ENCODE peak calls at places on chromosomes 12 and 14, in six cellular contexts. B is choroid plexus epithelial cell, Y is A549, R is AG09309, G is thoracic aorta, P is heart left ventricle. X is an unnamed sample.

GRCh38 chr12:69987453-69988102 is 162.6 kb downstream of the MYRFL start:
- DNase-seq in B (peak), Y (peak), R (peak), G (peak), P (no peak), X (peak)

GRCh38 chr12:120760349-120761245 is 35.0 kb downstream of the ACADS start:
- DNase-seq in B (no peak), Y (no peak), R (no peak), G (no peak), P (no peak), X (no peak)

GRCh38 chr12:752673-753400 is 458 bp downstream of the WNK1 start:
- DNase-seq in B (peak), Y (peak), R (no peak), G (no peak), P (peak), X (no peak)

GRCh38 chr14:84988391-84988790 is 541.6 kb upstream of the FLRT2 start:
- DNase-seq in B (no peak), Y (no peak), R (no peak), G (no peak), P (no peak), X (no peak)

GRCh38 chr14:83741269-83741668 is 1788.7 kb upstream of the FLRT2 start:
- DNase-seq in B (no peak), Y (no peak), R (no peak), G (no peak), P (no peak), X (no peak)

GRCh38 chr12:106309671-106310313 is 7.3 kb downstream of the TCP11L2 start:
- DNase-seq in B (peak), Y (no peak), R (peak), G (no peak), P (no peak), X (peak)

GRCh38 chr14:103121846-103122577 is 1.2 kb upstream of the TNFAIP2 start:
- DNase-seq in B (peak), Y (peak), R (no peak), G (no peak), P (peak), X (no peak)

GRCh38 chr12:105218434-105218833 is 17.5 kb downstream of the APPL2 start:
- DNase-seq in B (no peak), Y (no peak), R (no peak), G (no peak), P (no peak), X (no peak)

GRCh38 chr12:124408822-124409517 is 114.1 kb downstream of the RFLNA start:
- DNase-seq in B (no peak), Y (no peak), R (no peak), G (no peak), P (no peak), X (no peak)

GRCh38 chr12:58095002-58095401 is 153.6 kb downstream of the ATP23 start:
- DNase-seq in B (no peak), Y (no peak), R (no peak), G (no peak), P (no peak), X (no peak)

GRCh38 chr12:125533434-125534029 is 468.3 kb downstream of the AACS start:
- DNase-seq in B (no peak), Y (peak), R (no peak), G (no peak), P (no peak), X (no peak)

GRCh38 chr12:39671898-39672875 is 52.6 kb upstream of the ABCD2 start:
- DNase-seq in B (no peak), Y (no peak), R (no peak), G (no peak), P (no peak), X (no peak)

GRCh38 chr12:129614221-129614885 is 289.5 kb downstream of the TMEM132D start:
- DNase-seq in B (peak), Y (no peak), R (no peak), G (no peak), P (no peak), X (no peak)

GRCh38 chr12:62643470-62643869 is 176.8 kb downstream of the MON2 start:
- DNase-seq in B (no peak), Y (no peak), R (no peak), G (no peak), P (no peak), X (no peak)

GRCh38 chr12:12470751-12471300 is 91.8 kb downstream of the DUSP16 start:
- DNase-seq in B (no peak), Y (no peak), R (no peak), G (no peak), P (no peak), X (no peak)

GRCh38 chr14:68874746-68875155 is 81.9 kb upstream of the ZFP36L1 start:
- DNase-seq in B (no peak), Y (no peak), R (no peak), G (no peak), P (no peak), X (no peak)

GRCh38 chr14:22319526-22320352 is 269.3 kb downstream of the DAD1 start:
- DNase-seq in B (peak), Y (peak), R (peak), G (peak), P (no peak), X (no peak)

GRCh38 chr14:99389171-99389826 is 91.4 kb downstream of the SETD3 start:
- DNase-seq in B (peak), Y (peak), R (no peak), G (no peak), P (no peak), X (no peak)

GRCh38 chr12:47835831-47836155 is 16.1 kb upstream of the HDAC7 start:
- DNase-seq in B (no peak), Y (no peak), R (no peak), G (no peak), P (no peak), X (no peak)

GRCh38 chr12:130829391-130830245 is 9.4 kb downstream of the STX2 start:
- DNase-seq in B (no peak), Y (no peak), R (no peak), G (no peak), P (no peak), X (no peak)

GRCh38 chr14:92890830-92891598 is 31.9 kb upstream of the CHGA start:
- DNase-seq in B (no peak), Y (no peak), R (no peak), G (no peak), P (no peak), X (no peak)

GRCh38 chr14:56905282-56905681 is 95.0 kb upstream of the OTX2 start:
- DNase-seq in B (no peak), Y (no peak), R (no peak), G (no peak), P (no peak), X (no peak)

GRCh38 chr12:186006-186625 is 27.8 kb downstream of the SLC6A12 start:
- DNase-seq in B (no peak), Y (no peak), R (no peak), G (no peak), P (peak), X (no peak)

GRCh38 chr12:71865166-71865713 is 25.7 kb downstream of the TBC1D15 start:
- DNase-seq in B (peak), Y (peak), R (peak), G (no peak), P (no peak), X (peak)

GRCh38 chr12:51186465-51186864 is 13.5 kb upstream of the TFCP2 start:
- DNase-seq in B (no peak), Y (no peak), R (no peak), G (no peak), P (no peak), X (no peak)

GRCh38 chr12:126791122-126791521 is 1475.8 kb upstream of the TMEM132C start:
- DNase-seq in B (no peak), Y (no peak), R (no peak), G (no peak), P (no peak), X (no peak)

GRCh38 chr12:66144796-66145754 is 14.5 kb upstream of the LLPH start:
- DNase-seq in B (peak), Y (peak), R (peak), G (no peak), P (no peak), X (no peak)

GRCh38 chr14:32571995-32572866 is 243.1 kb downstream of the AKAP6 start:
- DNase-seq in B (no peak), Y (no peak), R (no peak), G (no peak), P (no peak), X (no peak)

GRCh38 chr12:96108321-96108720 is 72.9 kb upstream of the LTA4H start:
- DNase-seq in B (no peak), Y (peak), R (no peak), G (no peak), P (peak), X (no peak)

GRCh38 chr12:53976823-53977595 is 2.3 kb upstream of the HOTAIR start:
- DNase-seq in B (no peak), Y (no peak), R (no peak), G (no peak), P (no peak), X (no peak)

GRCh38 chr12:53976172-53976822 is 1.5 kb upstream of the HOTAIR start:
- DNase-seq in B (no peak), Y (no peak), R (no peak), G (no peak), P (no peak), X (no peak)

GRCh38 chr12:53975816-53976152 is 1.0 kb upstream of the HOTAIR start:
- DNase-seq in B (no peak), Y (no peak), R (no peak), G (no peak), P (no peak), X (no peak)

GRCh38 chr12:53978477-53979356 is 4.0 kb upstream of the HOTAIR start:
- DNase-seq in B (no peak), Y (peak), R (no peak), G (no peak), P (no peak), X (no peak)

DNA sequence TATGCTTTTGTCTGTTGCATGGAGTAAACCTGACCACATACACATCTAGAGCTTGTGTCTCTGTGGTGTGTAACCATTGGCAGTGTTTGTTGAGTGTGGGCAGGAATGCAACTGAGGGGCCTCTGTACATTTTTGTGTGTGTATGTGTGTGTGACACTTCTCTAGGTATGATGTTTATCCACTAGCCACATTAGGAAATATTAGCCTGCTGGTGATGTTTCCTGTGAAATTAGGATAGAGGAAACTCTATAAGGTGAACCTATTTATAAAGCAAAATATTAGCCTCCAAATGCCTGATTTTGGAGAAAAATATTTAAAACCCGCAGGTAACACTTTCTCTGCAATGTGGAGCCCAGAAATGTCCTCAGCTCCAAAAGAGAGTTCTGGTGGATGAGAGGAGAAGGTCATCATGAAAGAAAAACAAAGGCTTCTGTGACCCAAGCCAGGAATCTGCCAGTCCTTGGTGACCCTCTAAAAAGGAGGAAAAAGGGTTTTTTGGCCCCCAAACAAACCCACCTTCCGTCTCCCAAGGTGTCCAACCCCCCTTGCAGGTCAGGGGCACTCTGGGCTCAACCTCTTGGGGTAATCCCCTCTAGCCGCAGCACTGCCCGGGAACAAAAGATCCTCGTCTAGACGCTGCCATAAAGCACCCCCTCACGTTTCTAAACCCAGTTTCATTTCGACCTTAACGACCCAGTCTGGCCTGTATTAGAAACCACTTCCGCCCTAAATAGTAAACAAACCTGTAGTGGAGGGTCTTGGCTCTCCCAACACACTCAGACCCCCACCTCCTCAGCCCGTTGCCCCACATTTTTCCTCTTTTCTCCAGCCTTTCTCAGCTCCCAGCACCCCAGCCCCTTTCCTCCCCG is 3.1 kb upstream of the HOTAIR start:
- DNase-seq in B (no peak), Y (no peak), R (no peak), G (no peak), P (no peak), X (no peak)
- H3K4me3 ChIP-seq in B (no peak), Y (no peak), R (no peak), G (no peak), P (no peak), X (peak)

GRCh38 chr12:52797529-52797894 is 1.6 kb upstream of the KRT3 start:
- DNase-seq in B (no peak), Y (no peak), R (no peak), G (no peak), P (no peak), X (no peak)

GRCh38 chr12:52799498-52800211 is 3.7 kb upstream of the KRT3 start:
- DNase-seq in B (no peak), Y (no peak), R (no peak), G (no peak), P (no peak), X (no peak)

GRCh38 chr12:52798671-52799497 is 3.0 kb upstream of the KRT3 start:
- DNase-seq in B (peak), Y (peak), R (no peak), G (no peak), P (no peak), X (peak)

GRCh38 chr12:52796839-52797528 is 1.1 kb upstream of the KRT3 start:
- DNase-seq in B (no peak), Y (no peak), R (no peak), G (no peak), P (no peak), X (no peak)

GRCh38 chr12:52798003-52798670 is 2.2 kb upstream of the KRT3 start:
- DNase-seq in B (no peak), Y (no peak), R (no peak), G (no peak), P (no peak), X (peak)
- TF ChIP-seq CTCF in B (no peak), Y (no peak), R (no peak), G (no peak), P (no peak), X (no peak)

DNA sequence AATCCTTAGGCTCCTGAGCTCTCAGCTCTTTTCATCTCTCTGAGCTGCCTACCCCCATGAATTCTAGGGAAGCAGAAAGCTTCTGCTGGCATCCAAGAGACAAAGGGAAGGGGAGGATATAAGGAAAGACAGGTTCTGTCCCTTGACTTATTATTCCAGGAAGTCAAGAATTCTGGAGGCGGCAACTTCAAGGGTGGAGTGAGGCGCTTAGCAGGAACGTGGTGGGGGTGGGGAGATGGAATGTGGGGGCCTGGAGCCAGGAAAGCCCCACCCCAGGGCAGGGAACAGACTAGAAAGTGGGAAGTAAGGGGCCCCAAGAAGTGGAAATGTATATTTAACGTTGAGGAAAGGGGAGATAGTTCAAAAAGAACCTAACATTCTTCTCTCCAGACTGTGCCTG is 1.4 kb downstream of the CALCOCO1 start:
- DNase-seq in B (no peak), Y (no peak), R (no peak), G (no peak), P (no peak), X (no peak)
- H3K4me3 ChIP-seq in B (peak), Y (no peak), R (peak), G (peak), P (peak), X (peak)

GRCh38 chr12:74910831-74911230 is 298.8 kb downstream of the KCNC2 start:
- DNase-seq in B (no peak), Y (no peak), R (no peak), G (no peak), P (no peak), X (no peak)

GRCh38 chr12:74903522-74903921 is 306.1 kb downstream of the KCNC2 start:
- DNase-seq in B (no peak), Y (peak), R (no peak), G (no peak), P (no peak), X (no peak)

GRCh38 chr12:74900232-74900631 is 309.4 kb downstream of the KCNC2 start:
- DNase-seq in B (no peak), Y (no peak), R (no peak), G (no peak), P (no peak), X (no peak)

GRCh38 chr12:74906224-74906623 is 303.4 kb downstream of the KCNC2 start:
- DNase-seq in B (no peak), Y (peak), R (no peak), G (no peak), P (no peak), X (no peak)
- TF ChIP-seq CTCF in B (peak), Y (no peak), R (no peak), G (no peak), P (no peak), X (peak)

GRCh38 chr14:90757452-90757851 is 58.8 kb downstream of the TTC7B start:
- DNase-seq in B (peak), Y (no peak), R (no peak), G (no peak), P (no peak), X (no peak)
- H3K4me3 ChIP-seq in B (no peak), Y (no peak), R (no peak), G (peak), P (no peak), X (no peak)

GRCh38 chr12:6314776-6315175 is 4.3 kb downstream of the PLEKHG6 start:
- DNase-seq in B (no peak), Y (peak), R (no peak), G (no peak), P (no peak), X (no peak)

GRCh38 chr12:6311822-6312528 is 1.5 kb downstream of the PLEKHG6 start:
- DNase-seq in B (no peak), Y (no peak), R (no peak), G (no peak), P (no peak), X (no peak)

GRCh38 chr12:6315184-6315583 is 4.7 kb downstream of the PLEKHG6 start:
- DNase-seq in B (no peak), Y (no peak), R (no peak), G (no peak), P (no peak), X (no peak)

GRCh38 chr12:6312529-6313325 is 2.2 kb downstream of the PLEKHG6 start:
- DNase-seq in B (peak), Y (no peak), R (no peak), G (no peak), P (no peak), X (no peak)

DNA sequence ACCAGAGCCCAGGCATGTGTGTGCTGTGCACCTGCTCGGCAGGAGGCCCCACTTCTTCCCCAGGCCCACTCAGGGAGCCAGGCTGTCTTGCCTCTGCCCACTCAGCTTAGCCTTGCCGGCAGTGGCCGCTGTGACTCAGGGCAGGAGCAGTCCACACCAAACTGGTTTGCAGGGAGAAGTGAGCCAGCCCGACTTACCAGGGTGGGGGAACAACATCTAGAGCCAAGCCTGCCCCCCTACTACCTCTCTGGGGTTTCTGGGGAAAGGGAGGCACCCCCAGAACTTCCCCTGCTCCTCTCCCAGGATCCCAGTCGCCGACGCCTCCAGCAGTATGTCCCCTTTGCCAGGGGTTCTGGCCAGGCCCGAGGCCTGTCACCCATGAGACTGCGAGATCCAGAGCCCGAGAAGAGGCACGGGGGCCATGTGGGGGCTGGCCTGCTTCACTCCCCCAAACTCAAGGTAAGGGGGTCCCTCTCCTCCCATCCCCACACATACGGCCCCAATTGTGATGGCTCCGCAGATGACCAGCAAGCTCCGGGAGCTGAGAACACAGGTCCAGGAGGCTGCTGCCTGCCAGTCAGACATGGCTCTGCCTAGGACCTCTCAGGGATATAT is 3.0 kb downstream of the PLEKHG6 start:
- DNase-seq in B (no peak), Y (no peak), R (no peak), G (no peak), P (no peak), X (no peak)
- TF ChIP-seq CTCF in B (no peak), Y (no peak), R (peak), G (no peak), P (no peak), X (peak)

DNA sequence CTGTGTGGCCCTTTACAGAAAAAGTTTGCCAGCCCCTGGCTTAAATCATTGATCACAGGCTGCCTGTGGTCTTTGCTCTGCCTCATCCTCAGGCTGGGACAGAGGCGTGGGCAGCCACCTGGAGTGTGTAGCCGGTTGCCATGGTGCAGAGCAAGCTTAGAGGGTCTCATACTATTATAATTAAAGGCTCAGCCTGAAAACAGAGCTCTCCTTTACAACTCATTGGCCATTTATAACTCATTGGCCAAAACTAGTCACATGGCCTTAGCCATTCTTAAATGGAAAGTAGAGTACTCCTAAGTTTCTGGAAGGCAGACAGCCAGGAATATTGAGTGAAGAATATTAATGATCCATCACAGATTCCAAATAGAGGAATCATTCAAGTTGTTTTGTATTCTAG is 3.0 kb downstream of the HSP90B1 start:
- DNase-seq in B (peak), Y (no peak), R (no peak), G (no peak), P (no peak), X (no peak)
- H3K4me3 ChIP-seq in B (no peak), Y (no peak), R (no peak), G (peak), P (peak), X (peak)

GRCh38 chr12:6074979-6075585 is 49.4 kb downstream of the VWF start:
- DNase-seq in B (no peak), Y (no peak), R (no peak), G (no peak), P (no peak), X (no peak)
- TF ChIP-seq CTCF in B (peak), Y (no peak), R (no peak), G (no peak), P (no peak), X (no peak)

X was measured in epithelial cell of proximal tubule.